ENCODE peak calls at places on chromosomes 7 and 10, in eight cellular contexts. W is colonic mucosa, X is H1, I is PC-3, T is IMR-90, S is MM.1S, V is GM23248, E is fibroblast of lung. Y is an unnamed sample. For H3K4me1, the result is how much of the 10 kb centered on the place peaks cover.

GRCh38 chr7:11833431-11833830 is 1.4 kb upstream of the THSD7A start:
- DNase-seq in W (no peak), X (no peak), I (no peak), T (no peak), S (no peak), V (no peak), E (peak), Y (no peak)

GRCh38 chr10:113369185-113369785 is 183.6 kb upstream of the HABP2 start:
- DNase-seq in W (no peak), X (no peak), I (no peak), T (no peak), S (no peak), V (no peak), E (no peak), Y (no peak)

GRCh38 chr10:88880287-88881094 is 446 bp downstream of the STAMBPL1 start:
- DNase-seq in W (peak), X (peak), I (peak), T (peak), S (peak), V (peak), E (peak), Y (peak)

GRCh38 chr7:116122972-116123595 is 87.3 kb upstream of the TES start:
- DNase-seq in W (no peak), X (no peak), I (peak), T (peak), S (peak), V (peak), E (peak), Y (peak)

GRCh38 chr10:10824611-10825148 is 193.0 kb upstream of the CELF2 start:
- DNase-seq in W (no peak), X (no peak), I (no peak), T (peak), S (no peak), V (peak), E (peak), Y (peak)

GRCh38 chr7:32161708-32162107 is 91.5 kb upstream of the PDE1C start:
- DNase-seq in W (no peak), X (no peak), I (peak), T (peak), S (no peak), V (peak), E (peak), Y (peak)

GRCh38 chr10:95278061-95278988 is 12.5 kb downstream of the PDLIM1 start:
- DNase-seq in W (peak), X (no peak), I (no peak), T (peak), S (no peak), V (peak), E (peak), Y (peak)

GRCh38 chr7:133650487-133651292 is 397.8 kb downstream of the EXOC4 start:
- DNase-seq in W (no peak), X (no peak), I (no peak), T (no peak), S (no peak), V (peak), E (no peak), Y (peak)

GRCh38 chr10:43407148-43407575 is 1.8 kb downstream of the HNRNPF start:
- DNase-seq in W (peak), X (no peak), I (peak), T (peak), S (peak), V (peak), E (peak), Y (peak)

GRCh38 chr10:73950569-73950968 is 39.6 kb downstream of the PLAU start:
- DNase-seq in W (no peak), X (no peak), I (no peak), T (no peak), S (no peak), V (no peak), E (no peak), Y (peak)

GRCh38 chr7:91235211-91235832 is 28.9 kb upstream of the FZD1 start:
- DNase-seq in W (no peak), X (no peak), I (no peak), T (peak), S (no peak), V (no peak), E (no peak), Y (peak)

GRCh38 chr7:2497500-2498336 is 21.5 kb upstream of the GRIFIN start:
- DNase-seq in W (no peak), X (no peak), I (no peak), T (no peak), S (no peak), V (no peak), E (no peak), Y (peak)

GRCh38 chr7:46745700-46746090 is 824.6 kb upstream of the IGFBP3 start:
- DNase-seq in W (no peak), X (no peak), I (peak), T (peak), S (no peak), V (peak), E (no peak), Y (no peak)

GRCh38 chr10:79070611-79071534 is 2.1 kb downstream of the ZMIZ1 start:
- DNase-seq in W (peak), X (no peak), I (peak), T (peak), S (peak), V (peak), E (peak), Y (peak)

GRCh38 chr10:54758791-54759190 is 42.2 kb downstream of the PCDH15 start:
- DNase-seq in W (no peak), X (no peak), I (no peak), T (no peak), S (no peak), V (no peak), E (peak), Y (no peak)

GRCh38 chr7:143345428-143345900 is 17.0 kb downstream of the FAM131B start:
- DNase-seq in W (peak), X (peak), I (no peak), T (peak), S (no peak), V (peak), E (peak), Y (no peak)

GRCh38 chr7:16801111-16801542 is 3.7 kb downstream of the AGR2 start:
- DNase-seq in W (no peak), X (no peak), I (peak), T (peak), S (peak), V (peak), E (peak), Y (peak)

GRCh38 chr7:27606270-27607209 is 56.1 kb downstream of the HIBADH start:
- DNase-seq in W (no peak), X (no peak), I (peak), T (peak), S (no peak), V (peak), E (peak), Y (no peak)

GRCh38 chr10:48693206-48693605 is 8.5 kb downstream of the WDFY4 start:
- DNase-seq in W (no peak), X (no peak), I (no peak), T (no peak), S (no peak), V (no peak), E (no peak), Y (no peak)

GRCh38 chr7:112892263-112892662 is 102.1 kb upstream of the TMEM168 start:
- DNase-seq in W (no peak), X (no peak), I (peak), T (peak), S (no peak), V (peak), E (peak), Y (peak)

GRCh38 chr10:57053530-57053929 is 692.5 kb upstream of the ZWINT start:
- DNase-seq in W (no peak), X (no peak), I (no peak), T (no peak), S (no peak), V (no peak), E (no peak), Y (no peak)

GRCh38 chr7:109003742-109004141 is 434.1 kb downstream of the DNAJB9 start:
- DNase-seq in W (no peak), X (peak), I (no peak), T (no peak), S (no peak), V (no peak), E (peak), Y (no peak)

GRCh38 chr7:27900006-27900405 is 160.0 kb downstream of the TAX1BP1 start:
- DNase-seq in W (no peak), X (no peak), I (no peak), T (no peak), S (no peak), V (peak), E (no peak), Y (no peak)

DNA sequence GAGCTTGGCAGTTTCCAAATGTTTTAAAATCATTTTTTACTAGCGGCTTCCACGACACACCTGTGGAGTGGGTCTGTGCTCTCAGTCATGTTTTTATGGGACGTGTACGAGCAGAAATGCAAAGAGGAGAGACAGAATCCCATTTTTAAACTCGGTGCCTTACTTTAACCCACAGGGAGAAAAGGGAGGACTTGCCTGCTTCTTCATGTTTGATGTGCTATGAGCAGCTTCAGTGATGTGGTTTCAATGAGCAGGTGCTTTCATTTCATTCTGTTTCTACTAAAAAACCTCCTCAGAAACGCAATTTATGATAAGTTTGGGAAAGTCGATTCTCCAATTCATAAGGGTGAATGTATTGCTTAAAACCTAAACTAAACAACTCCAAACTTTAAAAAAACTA is 537.1 kb downstream of the GATA3 start:
- DNase-seq in W (no peak), X (no peak), I (no peak), T (no peak), S (no peak), V (no peak), E (no peak), Y (no peak)
- H3K4me3 ChIP-seq in W (no peak), X (no peak), I (no peak), T (no peak), S (no peak), V (no peak), E (no peak), Y (no peak)

DNA sequence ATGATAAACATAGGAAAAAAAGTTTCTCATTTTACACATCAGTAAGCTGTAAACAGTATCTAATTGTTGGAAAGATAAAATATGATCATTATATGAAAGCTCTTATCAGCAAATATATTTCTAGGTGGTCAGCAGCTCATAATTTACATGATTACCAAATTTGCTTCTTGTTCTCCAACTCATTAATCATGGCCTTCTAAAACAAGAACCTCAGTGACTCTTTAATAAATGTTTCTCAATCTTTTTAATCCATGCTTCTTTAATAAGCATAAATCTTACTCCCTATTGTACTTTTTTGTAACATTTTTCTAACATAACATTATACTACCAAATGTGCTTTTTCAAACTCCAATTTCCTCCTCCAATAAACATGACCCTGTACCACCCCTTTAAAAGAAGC is 5.9 kb downstream of the ITGB1 start:
- DNase-seq in W (no peak), X (no peak), I (no peak), T (no peak), S (no peak), V (no peak), E (no peak), Y (no peak)
- H3K4me1 ChIP-seq in W (under half), X (under half), I (half or more), T (under half), S (under half), V (half or more), E (under half), Y (half or more)

GRCh38 chr7:152341039-152341913 is 94.5 kb downstream of the KMT2C start:
- DNase-seq in W (peak), X (no peak), I (peak), T (peak), S (peak), V (peak), E (peak), Y (peak)
- H3K9ac ChIP-seq in W (no peak), X (no peak), I (no peak), T (no peak), S (no peak), V (peak), E (no peak), Y (peak)

GRCh38 chr10:31618541-31619291 is 299.7 kb downstream of the ZEB1 start:
- DNase-seq in W (no peak), X (no peak), I (no peak), T (peak), S (no peak), V (peak), E (peak), Y (peak)

GRCh38 chr10:31612082-31612481 is 293.1 kb downstream of the ZEB1 start:
- DNase-seq in W (no peak), X (no peak), I (no peak), T (peak), S (no peak), V (peak), E (peak), Y (no peak)

GRCh38 chr10:31617133-31617532 is 298.1 kb downstream of the ZEB1 start:
- DNase-seq in W (no peak), X (no peak), I (no peak), T (no peak), S (no peak), V (no peak), E (no peak), Y (no peak)

GRCh38 chr10:31617767-31618166 is 298.8 kb downstream of the ZEB1 start:
- DNase-seq in W (no peak), X (no peak), I (no peak), T (no peak), S (no peak), V (no peak), E (no peak), Y (no peak)

GRCh38 chr10:31615129-31615528 is 296.1 kb downstream of the ZEB1 start:
- DNase-seq in W (no peak), X (no peak), I (no peak), T (no peak), S (no peak), V (no peak), E (no peak), Y (no peak)
- H3K4me3 ChIP-seq in W (no peak), X (no peak), I (no peak), T (no peak), S (no peak), V (no peak), E (no peak), Y (no peak)

GRCh38 chr10:124149143-124149542 is 55.7 kb upstream of the CHST15 start:
- DNase-seq in W (no peak), X (no peak), I (no peak), T (no peak), S (peak), V (no peak), E (no peak), Y (no peak)
- H3K4me1 ChIP-seq in W (under half), X (under half), I (under half), T (under half), S (half or more), V (under half), E (under half), Y (under half)

GRCh38 chr7:99141334-99141733 is 2.6 kb downstream of the SMURF1 start:
- DNase-seq in W (no peak), X (no peak), I (no peak), T (no peak), S (no peak), V (peak), E (no peak), Y (peak)
- H3K9ac ChIP-seq in W (peak), X (no peak), I (no peak), T (peak), S (no peak), V (peak), E (peak), Y (peak)